ENCODE peak calls at places on chromosomes 3 and 15, in eight cellular contexts. V is stimulated activated CD8-positive, alpha-beta memory T cell treated with anti-CD3 and anti-CD28 coated beads, Interleukin-15, amount 100 ng/mL, for 24 hours; T is ACHN; A is activated CD4-positive, alpha-beta T cell treated with anti-CD3 and anti-CD28 coated beads, Interleukin-2, amount 50 U/mL, for 24 hours; P is activated T-helper 2 cell treated with anti-CD3 and anti-CD28 coated beads, Interferon-gamma antibody, Interleukin-2, Interleukin-4, amounts not matched to agents 10 μg/mL and 5 μg/mL and 100 μg/mL, durations not matched to agents 14 hours and 24 hours and 36 hours; Q is NCI-H2081; S is cardiac fibroblast; I is retinal pigment epithelial cell. K is an unnamed sample.

GRCh38 chr15:41933771-41934170 is 38.6 kb downstream of the EHD4 start:
- DNase-seq in V (no peak), T (no peak), A (no peak), P (no peak), Q (no peak), S (no peak), I (no peak), K (no peak)

GRCh38 chr3:170766253-170766652 is 103.7 kb downstream of the RPL22L1 start:
- DNase-seq in V (no peak), T (no peak), A (no peak), P (no peak), Q (no peak), S (no peak), I (no peak), K (no peak)

GRCh38 chr3:78165876-78166275 is 1126.0 kb downstream of the ROBO2 start:
- DNase-seq in V (no peak), T (no peak), A (no peak), P (no peak), Q (peak; percentile 6), S (no peak), I (no peak), K (no peak)

GRCh38 chr3:175312766-175313165 is 453.6 kb downstream of the NAALADL2 start:
- DNase-seq in V (no peak), T (no peak), A (no peak), P (no peak), Q (no peak), S (no peak), I (no peak), K (no peak)

GRCh38 chr3:18295171-18295920 is 129.8 kb downstream of the SATB1 start:
- DNase-seq in V (no peak), T (peak; percentile 88), A (no peak), P (peak; percentile 9), Q (peak; percentile 5), S (peak; percentile 55), I (peak; percentile 96), K (peak; percentile 39)

GRCh38 chr15:51382787-51383186 is 41.3 kb downstream of the GLDN start:
- DNase-seq in V (no peak), T (peak; percentile 17), A (no peak), P (no peak), Q (peak; percentile 68), S (peak; percentile 66), I (no peak), K (no peak)

GRCh38 chr15:69459063-69459462 is 6.4 kb downstream of the RPLP1 start:
- DNase-seq in V (no peak), T (no peak), A (no peak), P (no peak), Q (no peak), S (no peak), I (no peak), K (no peak)

GRCh38 chr15:43516185-43516584 is 1.2 kb upstream of the MAP1A start:
- DNase-seq in V (no peak), T (no peak), A (no peak), P (no peak), Q (no peak), S (peak; percentile 53), I (no peak), K (no peak)

GRCh38 chr3:184366619-184367321 is 5.3 kb downstream of the POLR2H start:
- DNase-seq in V (no peak), T (no peak), A (no peak), P (no peak), Q (no peak), S (peak; percentile 68), I (no peak), K (no peak)

GRCh38 chr3:8069981-8070380 is 431.6 kb upstream of the LMCD1 start:
- DNase-seq in V (no peak), T (no peak), A (no peak), P (no peak), Q (no peak), S (peak; percentile 3), I (no peak), K (no peak)

GRCh38 chr3:146155022-146155421 is 6.0 kb downstream of the PLOD2 start:
- DNase-seq in V (no peak), T (no peak), A (no peak), P (no peak), Q (no peak), S (no peak), I (no peak), K (no peak)

GRCh38 chr3:183211390-183211789 is 41.7 kb upstream of the B3GNT5 start:
- DNase-seq in V (no peak), T (no peak), A (no peak), P (no peak), Q (no peak), S (no peak), I (no peak), K (no peak)

GRCh38 chr3:33544126-33544525 is 103.9 kb upstream of the UBP1 start:
- DNase-seq in V (no peak), T (no peak), A (no peak), P (no peak), Q (no peak), S (no peak), I (no peak), K (no peak)

GRCh38 chr15:99564221-99565030 is 1.4 kb upstream of the MEF2A start:
- DNase-seq in V (no peak), T (no peak), A (no peak), P (no peak), Q (no peak), S (peak; percentile 43), I (peak; percentile 19), K (peak; percentile 74)

GRCh38 chr3:147410518-147411234 is 1.5 kb downstream of the ZIC1 start:
- DNase-seq in V (no peak), T (no peak), A (no peak), P (no peak), Q (no peak), S (peak; percentile 22), I (no peak), K (no peak)

GRCh38 chr15:80485370-80486164 is 81.4 kb downstream of the ARNT2 start:
- DNase-seq in V (no peak), T (no peak), A (no peak), P (no peak), Q (no peak), S (no peak), I (no peak), K (no peak)

GRCh38 chr3:152930516-152930915 is 95.6 kb downstream of the P2RY1 start:
- DNase-seq in V (no peak), T (no peak), A (no peak), P (no peak), Q (no peak), S (no peak), I (no peak), K (no peak)

GRCh38 chr3:58043933-58044332 is 35.7 kb downstream of the FLNB start:
- DNase-seq in V (no peak), T (no peak), A (no peak), P (no peak), Q (no peak), S (no peak), I (no peak), K (no peak)

GRCh38 chr15:29859293-29859692 is 37.0 kb upstream of the TJP1 start:
- DNase-seq in V (no peak), T (no peak), A (no peak), P (no peak), Q (no peak), S (no peak), I (no peak), K (no peak)

GRCh38 chr3:17179381-17180205 is 294.8 kb downstream of the PLCL2 start:
- DNase-seq in V (no peak), T (no peak), A (no peak), P (no peak), Q (peak; percentile 28), S (peak; percentile 45), I (peak; percentile 52), K (peak; percentile 58)

GRCh38 chr3:111691293-111691909 is 96.3 kb upstream of the ZBED2 start:
- DNase-seq in V (no peak), T (peak; percentile 62), A (no peak), P (no peak), Q (peak; percentile 70), S (peak; percentile 71), I (no peak), K (no peak)

GRCh38 chr15:101138913-101139880 is 112.7 kb downstream of the CHSY1 start:
- DNase-seq in V (no peak), T (no peak), A (no peak), P (no peak), Q (no peak), S (no peak), I (no peak), K (no peak)

GRCh38 chr3:178255315-178255714 is 280.9 kb upstream of the KCNMB2 start:
- DNase-seq in V (no peak), T (no peak), A (no peak), P (no peak), Q (no peak), S (peak; percentile 87), I (no peak), K (no peak)

GRCh38 chr15:80662129-80662528 is 33.0 kb upstream of the ABHD17C start:
- DNase-seq in V (no peak), T (no peak), A (no peak), P (no peak), Q (no peak), S (no peak), I (no peak), K (no peak)

GRCh38 chr15:100919481-100920405 is 586 bp downstream of the LRRK1 start:
- DNase-seq in V (no peak), T (peak; percentile 30), A (no peak), P (no peak), Q (no peak), S (peak; percentile 24), I (no peak), K (no peak)

GRCh38 chr3:173217127-173217526 is 76.1 kb upstream of the SPATA16 start:
- DNase-seq in V (no peak), T (no peak), A (no peak), P (no peak), Q (no peak), S (peak; percentile 20), I (peak; percentile 74), K (no peak)

GRCh38 chr3:33385423-33385822 is 54.8 kb downstream of the UBP1 start:
- DNase-seq in V (peak; percentile 3), T (no peak), A (no peak), P (peak; percentile 35), Q (no peak), S (no peak), I (no peak), K (no peak)

GRCh38 chr3:170178631-170179030 is 2.9 kb downstream of the PHC3 start:
- DNase-seq in V (no peak), T (no peak), A (no peak), P (peak; percentile 52), Q (no peak), S (no peak), I (no peak), K (no peak)

GRCh38 chr3:32109256-32109655 is 2.8 kb downstream of the GPD1L start:
- DNase-seq in V (no peak), T (no peak), A (no peak), P (no peak), Q (peak; percentile 33), S (peak; percentile 94), I (peak; percentile 39), K (no peak)

GRCh38 chr3:70729845-70730244 is 417.4 kb upstream of the MDFIC2 start:
- DNase-seq in V (no peak), T (no peak), A (no peak), P (no peak), Q (no peak), S (no peak), I (no peak), K (no peak)

GRCh38 chr3:188059346-188059745 is 94.6 kb upstream of the LPP start:
- DNase-seq in V (no peak), T (no peak), A (no peak), P (no peak), Q (no peak), S (no peak), I (no peak), K (no peak)

GRCh38 chr3:185207931-185208746 is 45.7 kb downstream of the EHHADH start:
- DNase-seq in V (no peak), T (no peak), A (no peak), P (no peak), Q (no peak), S (peak; percentile 17), I (no peak), K (no peak)

GRCh38 chr15:101004500-101004899 is 85.3 kb downstream of the LRRK1 start:
- DNase-seq in V (no peak), T (no peak), A (no peak), P (no peak), Q (no peak), S (no peak), I (no peak), K (no peak)

GRCh38 chr3:131218196-131218595 is 163.4 kb upstream of the NUDT16 start:
- DNase-seq in V (no peak), T (peak; percentile 13), A (no peak), P (no peak), Q (no peak), S (peak; percentile 15), I (no peak), K (no peak)